ENCODE peak calls at places on chromosomes 12 and 14, in six cellular contexts. I is tibial artery, A is esophagus squamous epithelium, L is mucosa of descending colon, O is fibroblast of lung, S is left ventricle myocardium inferior. D is an unnamed sample.

GRCh38 chr14:92105845-92106094 is 612 bp downstream of the ATXN3 start:
- DNase-seq in I (peak; percentile 81), A (peak; percentile 8), L (peak; percentile 56), O (peak; percentile 68), S (peak; percentile 63), D (no peak)

GRCh38 chr14:76931629-76932402 is 96.7 kb downstream of the IRF2BPL start:
- DNase-seq in I (no peak), A (no peak), L (no peak), O (no peak), S (no peak), D (no peak)

GRCh38 chr12:76696186-76696585 is 67.7 kb upstream of the ZDHHC17 start:
- DNase-seq in I (no peak), A (no peak), L (no peak), O (no peak), S (no peak), D (no peak)

GRCh38 chr12:33440477-33440876 is 858 bp upstream of the SYT10 start:
- DNase-seq in I (no peak), A (no peak), L (no peak), O (no peak), S (no peak), D (no peak)

GRCh38 chr12:109706747-109707469 is 6.7 kb upstream of the FAM222A start:
- DNase-seq in I (no peak), A (no peak), L (no peak), O (no peak), S (no peak), D (no peak)

GRCh38 chr12:103806807-103807206 is 34.2 kb downstream of the NT5DC3 start:
- DNase-seq in I (no peak), A (no peak), L (no peak), O (peak; percentile 51), S (no peak), D (no peak)

GRCh38 chr14:99506269-99506668 is 25.1 kb downstream of the CCNK start:
- DNase-seq in I (no peak), A (no peak), L (no peak), O (no peak), S (no peak), D (no peak)

GRCh38 chr12:97003276-97003675 is 96.2 kb downstream of the NEDD1 start:
- DNase-seq in I (no peak), A (no peak), L (no peak), O (no peak), S (no peak), D (no peak)

GRCh38 chr12:25959069-25959961 is 833 bp downstream of the RASSF8 start:
- DNase-seq in I (peak; percentile 72), A (no peak), L (peak; percentile 55), O (peak; percentile 88), S (peak; percentile 45), D (peak; percentile 18)

GRCh38 chr14:102926104-102926503 is 3.6 kb downstream of the AMN start:
- DNase-seq in I (no peak), A (no peak), L (peak; percentile 26), O (no peak), S (no peak), D (no peak)

GRCh38 chr12:105296116-105297095 is 34.1 kb upstream of the C12orf75 start:
- DNase-seq in I (no peak), A (no peak), L (no peak), O (peak; percentile 27), S (no peak), D (no peak)

GRCh38 chr12:114686421-114687268 is 2.7 kb upstream of the TBX3 start:
- DNase-seq in I (no peak), A (no peak), L (no peak), O (no peak), S (no peak), D (no peak)

GRCh38 chr14:31253746-31254471 is 46.3 kb upstream of the HECTD1 start:
- DNase-seq in I (no peak), A (no peak), L (no peak), O (no peak), S (no peak), D (no peak)

GRCh38 chr12:32053881-32054624 is 52.6 kb upstream of the BICD1 start:
- DNase-seq in I (no peak), A (no peak), L (no peak), O (no peak), S (no peak), D (no peak)

GRCh38 chr14:96268426-96269358 is 12.7 kb downstream of the BDKRB1 start:
- DNase-seq in I (no peak), A (no peak), L (peak; percentile 69), O (peak; percentile 96), S (no peak), D (no peak)

GRCh38 chr12:6341439-6342139 is at the start of gene TNFRSF1A:
- DNase-seq in I (peak; percentile 91), A (no peak), L (peak; percentile 82), O (peak; percentile 90), S (peak; percentile 77), D (peak; percentile 50)

GRCh38 chr14:42013560-42013959 is 406.9 kb downstream of the LRFN5 start:
- DNase-seq in I (no peak), A (no peak), L (no peak), O (no peak), S (no peak), D (no peak)

GRCh38 chr14:88987516-88987915 is 163.1 kb downstream of the TTC8 start:
- DNase-seq in I (no peak), A (no peak), L (no peak), O (no peak), S (no peak), D (no peak)

GRCh38 chr12:14689144-14689543 is 7.3 kb downstream of the GUCY2C start:
- DNase-seq in I (no peak), A (no peak), L (no peak), O (no peak), S (no peak), D (no peak)

GRCh38 chr14:104753528-104754212 is 723 bp downstream of the SIVA1 start:
- DNase-seq in I (no peak), A (no peak), L (no peak), O (no peak), S (no peak), D (no peak)

GRCh38 chr12:2083561-2083960 is 30.8 kb downstream of the CACNA1C start:
- DNase-seq in I (no peak), A (no peak), L (no peak), O (no peak), S (no peak), D (no peak)

DNA sequence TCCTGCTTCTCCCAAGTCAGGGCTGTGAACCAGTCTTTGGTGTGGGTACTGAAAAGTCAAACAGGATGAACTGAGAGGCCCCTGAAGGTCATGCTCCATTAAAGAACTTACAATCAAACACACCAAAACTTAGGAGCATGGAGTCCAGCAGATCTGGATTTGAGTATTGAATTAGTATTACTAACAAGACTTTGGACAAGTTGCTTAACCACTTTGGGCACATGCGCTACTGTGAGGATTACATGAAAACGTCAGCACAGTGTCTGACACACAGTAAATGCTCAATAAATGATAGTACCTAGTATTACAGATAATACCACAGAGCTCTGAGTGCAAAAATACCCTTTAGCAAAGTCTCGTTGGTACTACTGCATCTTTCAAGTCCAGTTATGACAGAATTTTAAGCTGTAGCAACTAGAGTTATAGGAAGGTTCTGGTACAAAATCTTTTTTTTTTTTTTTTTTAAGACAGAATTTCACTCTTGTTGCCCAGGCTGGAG is 23.2 kb downstream of the TIMELESS start:
- DNase-seq in I (no peak), A (no peak), L (no peak), O (no peak), S (no peak), D (no peak)
- H3K36me3 ChIP-seq in I (peaks cover 56% of the 10 kb centered on the region), A (no peaks in the 10 kb centered on the region), L (no peaks in the 10 kb centered on the region), O (peaks cover 8% of the 10 kb centered on the region), S (peaks cover 31% of the 10 kb centered on the region), D (peaks cover 25% of the 10 kb centered on the region)

DNA sequence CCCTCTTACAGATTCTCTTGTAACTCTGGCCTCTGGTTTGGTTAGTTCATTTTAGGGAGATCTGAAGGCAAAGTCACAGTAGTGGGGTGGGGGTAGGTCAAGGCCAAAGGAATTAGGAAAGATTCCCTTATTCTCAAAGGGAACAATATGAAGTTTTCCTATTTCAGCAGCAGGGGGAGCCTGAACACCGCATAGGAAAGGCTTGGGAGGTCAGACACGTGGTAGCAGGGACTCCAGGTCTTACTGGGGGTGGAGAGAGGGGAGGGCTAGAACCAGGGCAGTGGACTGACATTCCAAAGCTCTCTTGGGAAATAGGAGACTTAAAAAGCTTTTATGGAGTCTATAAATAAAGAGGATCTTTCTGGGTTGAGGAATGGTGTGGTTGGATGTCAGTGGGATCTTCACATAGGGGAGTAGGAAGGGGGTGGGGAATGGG is 1.3 kb downstream of the ZC3H10 start:
- DNase-seq in I (peak; percentile 89), A (no peak), L (peak; percentile 62), O (peak; percentile 95), S (peak; percentile 55), D (no peak)
- H3K4me3 ChIP-seq in I (peak overlapping the region; percentile 75), A (no peak overlapping the region), L (no peak overlapping the region), O (peak overlapping the region; percentile 61), S (peak overlapping the region; percentile 91), D (peak overlapping the region; percentile 73)

GRCh38 chr14:63357841-63358240 is 39.1 kb upstream of the GPHB5 start:
- DNase-seq in I (no peak), A (no peak), L (no peak), O (no peak), S (no peak), D (no peak)

GRCh38 chr14:63362305-63362914 is 43.7 kb upstream of the GPHB5 start:
- DNase-seq in I (no peak), A (no peak), L (no peak), O (no peak), S (no peak), D (no peak)

DNA sequence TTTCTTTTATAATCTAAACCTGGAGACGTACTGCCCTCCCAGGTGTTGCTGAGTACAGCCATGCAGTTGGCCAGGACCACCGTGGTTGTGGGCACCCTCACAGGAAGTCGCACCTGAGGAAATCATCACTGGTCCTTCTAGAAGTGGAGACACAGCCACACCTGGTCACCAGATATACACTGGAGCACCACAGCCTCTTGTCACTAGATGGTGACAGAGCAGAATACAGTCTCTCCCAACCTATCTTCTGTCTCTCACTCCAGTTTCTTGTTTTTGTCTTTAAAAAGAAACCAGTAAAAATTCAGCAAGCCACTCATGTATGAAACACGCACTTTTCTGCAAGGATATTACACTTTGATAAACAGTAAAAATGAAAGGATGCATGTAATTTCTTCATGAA is 43.1 kb upstream of the GPHB5 start:
- DNase-seq in I (no peak), A (no peak), L (no peak), O (no peak), S (no peak), D (no peak)
- TF ChIP-seq CTCF in I (no peak), A (no peak), L (no peak), O (no peak), S (no peak), D (peak; percentile 24)

DNA sequence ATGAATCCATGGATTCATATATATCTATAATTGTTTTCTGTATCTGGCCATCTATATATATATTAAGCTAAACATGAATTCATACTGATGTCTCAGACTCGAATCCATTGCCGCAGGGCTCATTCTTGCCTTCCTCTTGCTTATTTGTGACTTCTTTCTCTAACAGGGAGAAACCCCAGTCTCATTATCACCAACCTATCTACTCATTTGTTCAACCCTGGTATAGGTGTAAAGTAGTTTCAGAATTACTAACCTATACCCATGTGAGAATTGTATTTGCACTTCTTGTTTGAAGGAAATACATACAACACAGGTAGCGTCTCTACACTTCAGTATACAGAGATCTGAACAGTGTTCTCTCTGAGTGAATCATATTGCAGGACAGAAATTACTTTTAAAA is 77.7 kb downstream of the PTPN11 start:
- DNase-seq in I (no peak), A (no peak), L (no peak), O (no peak), S (no peak), D (peak; percentile 46)
- H3K36me3 ChIP-seq in I (peaks cover 52% of the 10 kb centered on the region), A (no peaks in the 10 kb centered on the region), L (no peaks in the 10 kb centered on the region), O (peaks cover 2% of the 10 kb centered on the region), S (peaks cover 80% of the 10 kb centered on the region), D (no peaks in the 10 kb centered on the region)